ENCODE peak calls at places on chromosomes 1 and 21, in seven cellular contexts. U is uterus, S is endodermal cell, E is heart right ventricle, P is MM.1S, K is brain microvascular endothelial cell, R is kidney epithelial cell. J is an unnamed sample.

GRCh38 chr1:154657547-154657946 is 49.6 kb upstream of the ADAR start:
- DNase-seq in R (no peak), E (no peak), K (no peak), S (no peak), P (no peak), U (no peak), J (no peak)

GRCh38 chr1:220751130-220751529 is 3.0 kb downstream of the MTARC2 start:
- DNase-seq in R (no peak), U (no peak), P (no peak), K (no peak), S (no peak), E (no peak), J (no peak)

GRCh38 chr1:30809514-30810263 is 52.1 kb upstream of the LAPTM5 start:
- DNase-seq in E (no peak), U (no peak), S (peak), K (peak), R (peak), P (no peak), J (peak)

GRCh38 chr1:210598135-210598652 is 269.5 kb downstream of the HHAT start:
- DNase-seq in S (peak), R (peak), E (peak), U (no peak), P (no peak), K (peak), J (peak)

GRCh38 chr1:53396563-53397268 is 62.5 kb upstream of the DMRTB1 start:
- DNase-seq in P (no peak), E (no peak), U (no peak), K (no peak), R (no peak), S (peak), J (no peak)

GRCh38 chr21:44927587-44928461 is 7.1 kb upstream of the ITGB2 start:
- DNase-seq in S (peak), U (no peak), E (no peak), K (peak), P (no peak), R (peak), J (no peak)

GRCh38 chr1:151310986-151311385 is 16.2 kb downstream of the PI4KB start:
- DNase-seq in E (no peak), K (no peak), R (no peak), U (peak), S (no peak), P (no peak), J (no peak)

GRCh38 chr1:204190212-204191211 is 5.8 kb downstream of the KISS1 start:
- DNase-seq in K (no peak), R (no peak), P (no peak), E (no peak), U (peak), S (peak), J (peak)

GRCh38 chr1:10665930-10666850 is 130.3 kb downstream of the CASZ1 start:
- DNase-seq in R (peak), U (no peak), S (no peak), E (peak), P (no peak), K (no peak), J (no peak)

GRCh38 chr1:44351289-44351688 is 3.8 kb downstream of the ERI3 start:
- DNase-seq in S (no peak), E (no peak), K (no peak), R (no peak), P (no peak), U (no peak), J (no peak)

GRCh38 chr1:175317309-175317708 is 124.7 kb upstream of the KIAA0040 start:
- DNase-seq in U (no peak), S (peak), P (peak), R (no peak), E (peak), K (no peak), J (no peak)

GRCh38 chr1:47701741-47702515 is 264.1 kb downstream of the FOXD2 start:
- DNase-seq in U (no peak), E (no peak), K (no peak), P (no peak), S (no peak), R (no peak), J (no peak)

GRCh38 chr1:206470692-206471414 is 577 bp downstream of the IKBKE start:
- DNase-seq in R (peak), K (peak), P (peak), U (no peak), E (no peak), S (peak), J (no peak)

GRCh38 chr1:112704511-112704907 is 2.4 kb downstream of the RHOC start:
- DNase-seq in P (no peak), R (no peak), S (no peak), K (no peak), U (no peak), E (no peak), J (no peak)

GRCh38 chr1:161223805-161224694 is 622 bp upstream of the APOA2 start:
- DNase-seq in P (no peak), S (peak), K (no peak), R (no peak), E (no peak), U (no peak), J (no peak)

GRCh38 chr1:53340660-53341520 is 13.0 kb upstream of the LRP8 start:
- DNase-seq in U (no peak), S (peak), E (no peak), R (no peak), P (no peak), K (no peak), J (no peak)

GRCh38 chr1:44677201-44677520 is 2.6 kb downstream of the ARMH1 start:
- DNase-seq in P (peak), S (no peak), U (no peak), K (peak), R (no peak), E (no peak), J (no peak)

GRCh38 chr1:14975119-14975518 is 178.4 kb upstream of the TMEM51 start:
- DNase-seq in U (no peak), K (no peak), E (no peak), S (no peak), P (no peak), R (no peak), J (no peak)

GRCh38 chr1:87867631-87868030 is 539.0 kb downstream of the LMO4 start:
- DNase-seq in E (no peak), U (no peak), S (no peak), K (no peak), P (no peak), R (no peak), J (peak)

DNA sequence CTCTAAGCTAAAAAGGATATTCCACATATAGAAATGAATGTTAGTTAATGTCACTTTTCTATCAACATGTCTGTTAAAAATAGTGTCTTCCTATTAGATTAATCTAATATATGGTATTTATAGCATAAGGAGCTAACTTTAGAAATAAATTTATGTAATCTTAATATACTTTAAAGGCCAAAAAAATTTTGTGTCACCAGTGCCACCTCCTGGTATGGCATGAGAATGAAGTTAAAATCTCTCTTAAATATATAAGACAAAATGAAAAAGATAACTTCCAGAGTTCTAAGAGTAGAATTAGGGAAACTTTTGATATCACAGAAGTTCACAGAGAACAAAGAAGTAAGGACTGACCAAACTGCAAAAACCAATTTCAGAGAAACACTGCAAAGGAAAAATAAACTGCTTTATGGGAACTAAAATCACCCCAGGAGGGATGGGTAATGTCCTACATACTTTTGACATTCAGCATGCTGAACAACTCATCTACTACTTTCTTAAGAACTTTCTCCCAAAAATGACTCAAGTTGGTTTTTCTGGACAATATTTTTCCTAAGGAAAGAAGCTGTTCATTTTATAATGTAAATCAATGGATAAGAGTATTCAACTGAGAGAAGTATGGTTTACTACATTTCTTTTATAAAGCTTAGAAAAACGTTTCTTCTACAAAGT is 82.8 kb downstream of the TRIM33 start:
- DNase-seq in K (no peak), E (no peak), U (no peak), S (no peak), P (no peak), R (no peak), J (no peak)
- TF ChIP-seq CTCF in K (peak), E (no peak), U (peak), S (peak), P (peak), R (peak), J (peak)

DNA sequence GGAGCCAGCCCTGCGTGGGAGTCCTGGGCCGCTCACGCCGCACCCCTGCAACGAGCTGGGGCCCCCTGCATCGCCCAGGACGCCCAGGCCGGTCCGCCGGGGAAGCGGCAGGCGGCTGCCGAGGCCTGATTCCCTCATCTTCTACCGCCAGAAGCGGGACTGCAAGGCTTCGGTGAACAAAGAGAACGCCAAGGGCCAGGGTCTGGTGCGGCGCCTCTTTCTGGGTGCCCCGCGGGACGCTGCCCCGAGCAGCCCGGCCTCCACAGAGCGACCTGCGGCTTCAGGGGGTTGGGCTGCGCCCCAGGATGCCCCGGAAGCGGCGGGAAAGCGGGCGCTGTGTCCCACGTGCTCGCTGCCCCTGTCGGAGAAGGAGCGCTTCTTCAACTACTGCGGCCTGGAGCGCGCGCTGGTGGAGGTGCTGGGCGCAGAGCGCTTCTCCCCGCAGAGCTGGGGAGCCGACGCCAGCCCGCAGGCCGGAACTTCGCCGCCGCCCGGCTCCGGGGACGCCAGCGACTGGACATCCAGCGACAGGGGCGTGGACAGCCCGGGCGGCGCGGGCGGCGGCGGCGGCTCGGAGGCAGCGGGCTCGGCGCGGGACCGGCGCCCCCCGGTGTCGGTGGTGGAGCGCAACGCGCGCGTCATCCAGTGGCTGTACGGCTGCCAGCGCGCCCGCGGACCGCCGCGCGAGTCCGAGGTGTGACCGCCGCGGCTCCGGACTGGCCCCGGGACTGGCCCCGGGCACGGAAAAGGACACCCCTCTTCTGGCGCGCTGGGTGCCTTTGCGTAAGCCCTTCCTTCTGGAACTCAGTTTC is 2.7 kb downstream of the FAM110D start:
- DNase-seq in P (peak), R (no peak), U (no peak), S (peak), K (no peak), E (peak), J (no peak)
- H3K4me3 ChIP-seq in P (peak), R (peak), U (peak), S (peak), K (peak), E (peak), J (peak)

DNA sequence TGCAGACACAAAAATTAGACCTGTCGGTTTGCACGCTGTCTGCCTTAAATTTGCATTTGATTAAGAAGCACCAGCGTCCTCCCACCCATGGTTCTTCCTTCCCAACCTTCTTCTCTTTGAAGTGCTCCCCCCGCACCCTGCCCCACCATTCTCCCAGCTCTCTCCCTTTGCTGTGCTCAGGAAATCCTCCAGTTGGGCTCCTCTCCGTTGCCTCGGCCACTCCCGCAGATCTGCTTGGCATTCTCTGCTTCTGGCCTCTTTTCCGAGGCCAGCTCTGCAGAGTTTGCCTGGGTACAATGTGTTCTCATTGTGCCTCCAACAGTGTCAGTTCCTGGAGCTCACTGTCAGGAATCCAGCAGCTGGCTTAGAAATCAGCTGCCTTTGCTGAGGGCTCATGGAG is 126.1 kb downstream of the NAV1 start:
- DNase-seq in S (no peak), E (no peak), K (no peak), R (no peak), U (no peak), P (no peak), J (no peak)
- TF ChIP-seq CTCF in S (no peak), E (no peak), K (no peak), R (no peak), U (no peak), P (no peak), J (no peak)

GRCh38 chr1:225424562-225425210 is 3.2 kb downstream of the LBR start:
- DNase-seq in U (no peak), P (no peak), K (peak), E (no peak), S (peak), R (peak), J (no peak)
- H3K4me3 ChIP-seq in U (no peak), P (no peak), K (no peak), E (no peak), S (peak), R (no peak), J (peak)

GRCh38 chr1:92601044-92601443 is 114.3 kb upstream of the GFI1 start:
- DNase-seq in U (no peak), E (no peak), K (no peak), S (no peak), R (no peak), P (no peak), J (peak)

DNA sequence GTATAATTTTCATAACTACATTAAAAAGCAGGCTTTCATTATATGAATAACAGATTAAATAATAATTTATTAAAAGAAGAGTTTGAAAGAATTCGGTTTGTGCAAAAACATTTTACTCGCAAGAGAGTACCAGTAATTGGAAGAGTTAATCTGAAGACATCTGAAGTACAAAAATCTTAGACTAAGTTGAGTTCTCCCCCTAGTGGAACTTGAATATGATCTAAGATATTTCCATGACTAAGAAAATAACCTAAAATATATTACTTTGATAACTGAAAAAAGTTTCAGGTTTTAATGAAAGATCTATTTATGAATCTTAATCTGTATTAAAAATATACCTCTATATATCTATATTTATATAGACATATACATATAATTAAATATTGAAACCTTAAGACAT is 112.5 kb upstream of the GFI1 start:
- DNase-seq in P (peak), U (no peak), E (no peak), R (no peak), S (no peak), K (no peak), J (no peak)
- TF ChIP-seq CTCF in P (peak), U (peak), E (no peak), R (peak), S (peak), K (peak), J (no peak)

GRCh38 chr1:116387551-116387950 is 14.5 kb downstream of the ATP1A1 start:
- DNase-seq in P (no peak), U (no peak), R (no peak), K (no peak), S (no peak), E (no peak), J (no peak)
- H3K4me3 ChIP-seq in P (no peak), U (no peak), R (no peak), K (no peak), S (no peak), E (no peak), J (no peak)

DNA sequence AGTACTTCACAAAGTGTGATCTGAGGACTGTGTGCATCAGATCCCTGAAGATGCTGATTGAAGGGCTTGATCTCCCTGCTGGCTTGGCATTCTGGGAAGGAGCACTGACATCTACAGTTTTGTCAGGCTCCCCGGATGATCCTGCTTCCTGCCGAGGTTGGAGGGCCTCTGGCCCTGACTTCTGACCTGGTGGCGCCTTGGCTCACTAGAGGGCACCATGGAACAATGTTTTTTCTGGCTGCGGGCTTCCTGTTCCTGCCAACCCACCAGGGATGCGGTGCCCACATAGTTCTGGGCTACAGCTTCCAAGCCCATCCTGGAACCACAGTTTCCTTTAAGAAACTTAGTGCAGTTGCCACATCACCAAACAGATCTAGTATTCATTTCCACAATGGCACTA is 38.8 kb upstream of the RASAL2 start:
- DNase-seq in K (no peak), P (peak), U (no peak), E (peak), S (peak), R (no peak), J (no peak)
- TF ChIP-seq CTCF in K (peak), P (peak), U (peak), E (peak), S (peak), R (peak), J (no peak)

GRCh38 chr1:166950156-166950555 is 25.2 kb downstream of the ILDR2 start:
- DNase-seq in S (peak), K (no peak), R (no peak), U (no peak), P (no peak), E (no peak), J (no peak)

GRCh38 chr1:166951050-166951449 is 24.3 kb downstream of the ILDR2 start:
- DNase-seq in S (no peak), E (no peak), K (no peak), P (no peak), U (no peak), R (no peak), J (no peak)

GRCh38 chr1:166953486-166953885 is 21.9 kb downstream of the ILDR2 start:
- DNase-seq in K (no peak), E (no peak), S (no peak), P (no peak), R (no peak), U (no peak), J (no peak)

GRCh38 chr1:166948856-166949350 is 26.4 kb downstream of the ILDR2 start:
- DNase-seq in E (no peak), K (no peak), U (no peak), P (no peak), R (no peak), S (no peak), J (no peak)

DNA sequence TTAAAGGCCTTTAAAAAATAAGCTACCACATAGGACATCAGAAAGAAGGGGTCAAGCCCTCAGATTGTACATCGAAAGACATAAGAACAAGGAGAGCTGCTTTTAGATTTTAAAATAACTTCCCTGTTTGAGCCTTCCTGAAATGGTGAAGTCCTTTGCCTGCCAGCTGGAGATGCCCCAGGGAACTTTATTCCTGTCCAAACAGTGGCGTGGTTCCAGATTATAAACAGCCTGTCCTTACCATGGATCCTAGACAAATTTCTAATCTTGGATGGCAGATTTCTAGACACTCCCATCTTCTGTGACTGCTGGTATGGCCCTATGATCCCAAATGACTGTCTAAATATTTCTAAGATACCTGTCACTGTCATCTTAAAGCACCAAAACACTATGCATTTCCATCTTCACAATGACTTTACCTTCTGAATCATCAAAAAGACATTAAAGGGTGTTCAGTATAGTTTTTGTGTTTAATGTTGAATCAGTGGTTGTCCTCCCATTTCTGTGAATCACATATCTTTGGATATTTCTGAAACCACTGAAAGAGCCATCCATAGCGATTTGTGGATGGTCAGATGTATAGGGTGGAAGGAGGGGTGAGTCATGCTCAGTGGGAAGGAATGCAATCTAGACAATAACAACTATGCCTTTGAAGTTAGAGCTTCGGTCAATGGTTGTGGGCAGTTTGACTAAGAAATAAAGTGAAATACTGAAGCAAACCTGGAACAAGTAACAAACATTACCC is 23.2 kb downstream of the ILDR2 start:
- DNase-seq in E (peak), P (no peak), K (peak), R (peak), U (no peak), S (no peak), J (peak)
- H3K4me3 ChIP-seq in E (no peak), P (no peak), K (no peak), R (no peak), U (no peak), S (no peak), J (no peak)

GRCh38 chr21:33078907-33079582 is 9.1 kb downstream of the OLIG1 start:
- DNase-seq in U (no peak), S (no peak), E (no peak), P (peak), R (peak), K (peak), J (peak)

GRCh38 chr21:33076600-33077329 is 6.8 kb downstream of the OLIG1 start:
- DNase-seq in S (no peak), U (no peak), E (no peak), P (no peak), K (no peak), R (no peak), J (no peak)

GRCh38 chr21:33075596-33076195 is 5.8 kb downstream of the OLIG1 start:
- DNase-seq in K (no peak), E (no peak), R (no peak), S (peak), P (no peak), U (no peak), J (no peak)

GRCh38 chr21:33071878-33072306 is 2.0 kb downstream of the OLIG1 start:
- DNase-seq in P (peak), U (no peak), R (no peak), E (no peak), S (peak), K (no peak), J (no peak)

GRCh38 chr21:33075128-33075527 is 5.2 kb downstream of the OLIG1 start:
- DNase-seq in P (no peak), U (no peak), E (no peak), S (peak), K (no peak), R (no peak), J (no peak)
- TF ChIP-seq CTCF in P (no peak), U (no peak), E (no peak), S (no peak), K (no peak), R (no peak), J (no peak)

J was measured in HFF-Myc.